ENCODE peak calls at places on chromosomes 11 and 22, in seven cellular contexts. One of them, this sample, is unnamed.

GRCh38 chr22:42434748-42435425 is 2.7 kb upstream of the NFAM1 start:
- DNase-seq in GM23338: no peak
- DNase-seq in ELF-1: peak
- DNase-seq in NCI-H1417: peak
- DNase-seq in MG63: no peak
- DNase-seq in HT1080: no peak
- DNase-seq in small intestine: no peak
- DNase-seq in this sample: no peak

GRCh38 chr11:132111781-132112380 is 741.5 kb downstream of the NTM start:
- DNase-seq in GM23338: no peak
- DNase-seq in ELF-1: no peak
- DNase-seq in NCI-H1417: no peak
- DNase-seq in MG63: peak
- DNase-seq in HT1080: peak
- DNase-seq in small intestine: no peak
- DNase-seq in this sample: no peak

GRCh38 chr11:116339306-116339705 is 433.5 kb downstream of the BUD13 start:
- DNase-seq in GM23338: no peak
- DNase-seq in ELF-1: no peak
- DNase-seq in NCI-H1417: no peak
- DNase-seq in MG63: no peak
- DNase-seq in HT1080: no peak
- DNase-seq in small intestine: peak
- DNase-seq in this sample: no peak

GRCh38 chr11:113840932-113841664 is 34.3 kb downstream of the USP28 start:
- DNase-seq in GM23338: no peak
- DNase-seq in ELF-1: no peak
- DNase-seq in NCI-H1417: no peak
- DNase-seq in MG63: no peak
- DNase-seq in HT1080: no peak
- DNase-seq in small intestine: no peak
- DNase-seq in this sample: no peak

GRCh38 chr11:90288207-90288821 is 65.5 kb upstream of the CHORDC1 start:
- DNase-seq in GM23338: peak
- DNase-seq in ELF-1: no peak
- DNase-seq in NCI-H1417: peak
- DNase-seq in MG63: no peak
- DNase-seq in HT1080: peak
- DNase-seq in small intestine: no peak
- DNase-seq in this sample: peak

GRCh38 chr11:102470257-102470656 is 17.7 kb upstream of the TMEM123 start:
- DNase-seq in GM23338: no peak
- DNase-seq in ELF-1: no peak
- DNase-seq in NCI-H1417: no peak
- DNase-seq in MG63: no peak
- DNase-seq in HT1080: no peak
- DNase-seq in small intestine: no peak
- DNase-seq in this sample: no peak

GRCh38 chr11:111557425-111558111 is 17.0 kb downstream of the LAYN start:
- DNase-seq in GM23338: no peak
- DNase-seq in ELF-1: no peak
- DNase-seq in NCI-H1417: no peak
- DNase-seq in MG63: peak
- DNase-seq in HT1080: peak
- DNase-seq in small intestine: no peak
- DNase-seq in this sample: no peak

GRCh38 chr11:122235615-122236014 is 119.6 kb upstream of the BLID start:
- DNase-seq in GM23338: no peak
- DNase-seq in ELF-1: peak
- DNase-seq in NCI-H1417: peak
- DNase-seq in MG63: peak
- DNase-seq in HT1080: peak
- DNase-seq in small intestine: no peak
- DNase-seq in this sample: peak

GRCh38 chr11:412641-413119 is 2.1 kb downstream of the SIGIRR start:
- DNase-seq in GM23338: no peak
- DNase-seq in ELF-1: no peak
- DNase-seq in NCI-H1417: no peak
- DNase-seq in MG63: no peak
- DNase-seq in HT1080: no peak
- DNase-seq in small intestine: no peak
- DNase-seq in this sample: no peak

GRCh38 chr11:35146711-35147110 is 7.7 kb downstream of the CD44 start:
- DNase-seq in GM23338: no peak
- DNase-seq in ELF-1: no peak
- DNase-seq in NCI-H1417: no peak
- DNase-seq in MG63: no peak
- DNase-seq in HT1080: peak
- DNase-seq in small intestine: no peak
- DNase-seq in this sample: no peak

GRCh38 chr11:1938343-1939005 is 8.7 kb upstream of the MRPL23 start:
- DNase-seq in GM23338: no peak
- DNase-seq in ELF-1: no peak
- DNase-seq in NCI-H1417: no peak
- DNase-seq in MG63: no peak
- DNase-seq in HT1080: no peak
- DNase-seq in small intestine: no peak
- DNase-seq in this sample: no peak

GRCh38 chr11:2651826-2652237 is 48.0 kb downstream of the KCNQ1OT1 start:
- DNase-seq in GM23338: no peak
- DNase-seq in ELF-1: peak
- DNase-seq in NCI-H1417: no peak
- DNase-seq in MG63: no peak
- DNase-seq in HT1080: no peak
- DNase-seq in small intestine: no peak
- DNase-seq in this sample: no peak

This sample was measured in left kidney.